ENCODE peak calls at places on chromosomes 12 and 14, in six cellular contexts. One of them, this sample, is unnamed. For H3K4me1, the result is how much of the 10 kb centered on the place peaks cover.

GRCh38 chr14:105180598-105181528 is at the start of gene NUDT14:
- DNase-seq in left lung: peak
- DNase-seq in IMR-90: peak
- DNase-seq in pancreas: peak
- DNase-seq in astrocyte: no peak
- DNase-seq in CD8-positive, alpha-beta T cell: peak
- DNase-seq in this sample: peak

GRCh38 chr12:6757028-6757689 is 4.2 kb upstream of the MLF2 start:
- DNase-seq in left lung: no peak
- DNase-seq in IMR-90: no peak
- DNase-seq in pancreas: no peak
- DNase-seq in astrocyte: no peak
- DNase-seq in CD8-positive, alpha-beta T cell: no peak
- DNase-seq in this sample: no peak

GRCh38 chr12:106774808-106775524 is 484 bp downstream of the RIC8B start:
- DNase-seq in left lung: no peak
- DNase-seq in IMR-90: no peak
- DNase-seq in pancreas: peak
- DNase-seq in astrocyte: no peak
- DNase-seq in CD8-positive, alpha-beta T cell: no peak
- DNase-seq in this sample: no peak

GRCh38 chr12:9149372-9149771 is 33.7 kb upstream of the A2M start:
- DNase-seq in left lung: no peak
- DNase-seq in IMR-90: no peak
- DNase-seq in pancreas: no peak
- DNase-seq in astrocyte: no peak
- DNase-seq in CD8-positive, alpha-beta T cell: no peak
- DNase-seq in this sample: no peak

GRCh38 chr12:110741371-110741770 is 1.3 kb downstream of the PPP1CC start:
- DNase-seq in left lung: no peak
- DNase-seq in IMR-90: no peak
- DNase-seq in pancreas: no peak
- DNase-seq in astrocyte: no peak
- DNase-seq in CD8-positive, alpha-beta T cell: no peak
- DNase-seq in this sample: no peak

GRCh38 chr14:45838597-45838996 is 585.6 kb upstream of the MIS18BP1 start:
- DNase-seq in left lung: no peak
- DNase-seq in IMR-90: no peak
- DNase-seq in pancreas: no peak
- DNase-seq in astrocyte: no peak
- DNase-seq in CD8-positive, alpha-beta T cell: no peak
- DNase-seq in this sample: no peak

GRCh38 chr12:84058136-84058535 is 854.5 kb downstream of the SLC6A15 start:
- DNase-seq in left lung: no peak
- DNase-seq in IMR-90: no peak
- DNase-seq in pancreas: no peak
- DNase-seq in astrocyte: no peak
- DNase-seq in CD8-positive, alpha-beta T cell: no peak
- DNase-seq in this sample: no peak

GRCh38 chr12:225012-225411 is 11.1 kb upstream of the SLC6A12 start:
- DNase-seq in left lung: no peak
- DNase-seq in IMR-90: no peak
- DNase-seq in pancreas: no peak
- DNase-seq in astrocyte: no peak
- DNase-seq in CD8-positive, alpha-beta T cell: no peak
- DNase-seq in this sample: no peak

GRCh38 chr12:122874081-122874480 is 21.8 kb downstream of the VPS37B start:
- DNase-seq in left lung: no peak
- DNase-seq in IMR-90: no peak
- DNase-seq in pancreas: peak
- DNase-seq in astrocyte: no peak
- DNase-seq in CD8-positive, alpha-beta T cell: no peak
- DNase-seq in this sample: no peak

GRCh38 chr14:68888025-68888850 is 90.9 kb downstream of the ACTN1 start:
- DNase-seq in left lung: peak
- DNase-seq in IMR-90: no peak
- DNase-seq in pancreas: no peak
- DNase-seq in astrocyte: peak
- DNase-seq in CD8-positive, alpha-beta T cell: no peak
- DNase-seq in this sample: no peak

GRCh38 chr14:100193417-100194357 is 34.2 kb upstream of the DEGS2 start:
- DNase-seq in left lung: no peak
- DNase-seq in IMR-90: no peak
- DNase-seq in pancreas: peak
- DNase-seq in astrocyte: no peak
- DNase-seq in CD8-positive, alpha-beta T cell: no peak
- DNase-seq in this sample: no peak

GRCh38 chr14:49106721-49107689 is 479.2 kb downstream of the RPS29 start:
- DNase-seq in left lung: no peak
- DNase-seq in IMR-90: peak
- DNase-seq in pancreas: no peak
- DNase-seq in astrocyte: peak
- DNase-seq in CD8-positive, alpha-beta T cell: no peak
- DNase-seq in this sample: no peak

DNA sequence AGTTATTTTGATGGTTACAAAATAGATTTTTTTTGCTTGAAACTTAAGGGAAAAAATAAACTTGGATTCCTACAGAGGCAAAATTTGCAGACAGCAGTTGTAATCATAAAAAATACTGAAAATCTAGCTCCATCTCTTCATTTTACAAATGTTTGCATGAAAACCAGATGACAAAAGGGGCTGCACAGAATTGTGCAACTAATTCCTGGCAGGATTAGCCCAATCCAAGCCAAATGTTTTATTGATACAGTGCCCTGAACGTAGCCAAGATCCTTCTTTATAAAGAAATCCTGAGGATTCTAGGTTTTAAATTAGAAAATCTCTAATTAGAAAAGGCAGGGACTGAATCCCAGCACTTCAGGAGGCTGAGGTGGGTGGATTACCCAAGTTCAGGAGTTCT is 356.4 kb upstream of the SEL1L start:
- DNase-seq in left lung: no peak
- DNase-seq in IMR-90: no peak
- DNase-seq in pancreas: no peak
- DNase-seq in astrocyte: no peak
- DNase-seq in CD8-positive, alpha-beta T cell: no peak
- DNase-seq in this sample: no peak
- H3K4me1 ChIP-seq in left lung: under half
- H3K4me1 ChIP-seq in IMR-90: under half
- H3K4me1 ChIP-seq in pancreas: under half
- H3K4me1 ChIP-seq in astrocyte: under half
- H3K4me1 ChIP-seq in CD8-positive, alpha-beta T cell: under half
- H3K4me1 ChIP-seq in this sample: under half

GRCh38 chr14:75969126-75969525 is 12.7 kb downstream of the TGFB3 start:
- DNase-seq in left lung: no peak
- DNase-seq in IMR-90: no peak
- DNase-seq in pancreas: no peak
- DNase-seq in astrocyte: no peak
- DNase-seq in CD8-positive, alpha-beta T cell: no peak
- DNase-seq in this sample: no peak
- H3K4me3 ChIP-seq in left lung: no peak
- H3K4me3 ChIP-seq in IMR-90: no peak
- H3K4me3 ChIP-seq in pancreas: no peak
- H3K4me3 ChIP-seq in astrocyte: no peak
- H3K4me3 ChIP-seq in CD8-positive, alpha-beta T cell: no peak
- H3K4me3 ChIP-seq in this sample: no peak

DNA sequence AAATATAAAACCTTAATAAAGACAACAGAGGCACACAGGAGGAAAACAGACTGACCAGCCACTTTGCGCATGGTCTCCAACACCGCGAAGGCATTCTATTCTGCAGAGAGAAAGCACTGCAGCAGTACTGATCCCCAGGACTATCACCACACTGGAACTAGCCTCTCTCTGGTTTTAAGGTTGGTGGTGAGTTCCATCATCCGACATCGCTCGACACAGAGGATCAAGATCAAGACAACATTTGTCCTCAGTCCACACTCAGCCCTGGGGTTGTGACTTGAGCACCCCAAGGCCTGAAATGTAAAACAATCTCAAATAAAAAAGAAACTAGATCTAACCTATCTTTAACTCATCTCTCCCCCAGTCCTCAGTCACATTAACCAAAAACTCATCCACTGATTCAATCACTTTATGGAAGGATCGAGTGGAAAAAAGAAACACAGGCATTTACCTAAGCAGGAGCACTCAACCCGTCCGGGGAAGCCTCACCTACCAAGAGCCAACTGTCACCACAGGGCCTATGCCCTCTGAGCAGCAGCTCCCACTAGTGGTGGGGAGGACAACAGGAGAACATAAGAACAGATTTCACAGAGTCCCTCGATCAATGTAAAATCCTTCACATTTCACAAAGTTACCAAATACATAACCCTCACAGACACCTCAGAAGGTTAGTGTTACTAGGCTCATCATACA is 17.7 kb downstream of the STXBP6 start:
- DNase-seq in left lung: no peak
- DNase-seq in IMR-90: no peak
- DNase-seq in pancreas: no peak
- DNase-seq in astrocyte: no peak
- DNase-seq in CD8-positive, alpha-beta T cell: no peak
- DNase-seq in this sample: no peak
- TF ChIP-seq CTCF in left lung: no peak
- TF ChIP-seq CTCF in IMR-90: no peak
- TF ChIP-seq CTCF in pancreas: no peak
- TF ChIP-seq CTCF in astrocyte: no peak
- TF ChIP-seq CTCF in CD8-positive, alpha-beta T cell: no peak
- TF ChIP-seq CTCF in this sample: peak

GRCh38 chr14:74980746-74981661 is 21.7 kb upstream of the EIF2B2 start:
- DNase-seq in left lung: no peak
- DNase-seq in IMR-90: peak
- DNase-seq in pancreas: no peak
- DNase-seq in astrocyte: peak
- DNase-seq in CD8-positive, alpha-beta T cell: no peak
- DNase-seq in this sample: no peak

GRCh38 chr14:74984241-74985027 is 18.3 kb upstream of the EIF2B2 start:
- DNase-seq in left lung: no peak
- DNase-seq in IMR-90: no peak
- DNase-seq in pancreas: no peak
- DNase-seq in astrocyte: no peak
- DNase-seq in CD8-positive, alpha-beta T cell: no peak
- DNase-seq in this sample: no peak

GRCh38 chr14:74983343-74983742 is 19.4 kb upstream of the EIF2B2 start:
- DNase-seq in left lung: no peak
- DNase-seq in IMR-90: no peak
- DNase-seq in pancreas: no peak
- DNase-seq in astrocyte: no peak
- DNase-seq in CD8-positive, alpha-beta T cell: no peak
- DNase-seq in this sample: no peak

GRCh38 chr14:74981833-74982232 is 20.9 kb upstream of the EIF2B2 start:
- DNase-seq in left lung: no peak
- DNase-seq in IMR-90: no peak
- DNase-seq in pancreas: no peak
- DNase-seq in astrocyte: no peak
- DNase-seq in CD8-positive, alpha-beta T cell: no peak
- DNase-seq in this sample: no peak

DNA sequence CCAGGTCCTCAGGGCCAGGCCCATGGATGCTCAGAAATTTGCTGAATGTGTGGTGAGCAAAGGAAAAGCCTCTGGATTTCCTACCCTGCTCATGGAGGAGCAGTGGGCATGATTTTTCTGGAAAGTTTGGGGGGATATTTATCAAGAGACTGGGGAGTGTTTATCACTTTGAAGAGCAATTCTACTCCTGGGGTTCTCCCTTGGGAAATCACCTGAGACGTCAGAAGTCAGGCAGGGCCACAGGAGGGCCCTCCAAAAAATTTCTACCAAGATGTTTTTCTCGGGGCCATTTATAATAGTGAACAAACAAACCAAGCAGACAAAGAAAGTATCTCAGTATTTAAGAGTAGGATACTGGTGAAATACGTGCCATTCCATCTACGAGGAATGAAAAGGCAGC is 20.1 kb upstream of the EIF2B2 start:
- DNase-seq in left lung: no peak
- DNase-seq in IMR-90: no peak
- DNase-seq in pancreas: no peak
- DNase-seq in astrocyte: no peak
- DNase-seq in CD8-positive, alpha-beta T cell: no peak
- DNase-seq in this sample: no peak
- H3K4me1 ChIP-seq in left lung: under half
- H3K4me1 ChIP-seq in IMR-90: under half
- H3K4me1 ChIP-seq in pancreas: under half
- H3K4me1 ChIP-seq in astrocyte: under half
- H3K4me1 ChIP-seq in CD8-positive, alpha-beta T cell: under half
- H3K4me1 ChIP-seq in this sample: under half

GRCh38 chr14:54786816-54787215 is 115.8 kb downstream of the GCH1 start:
- DNase-seq in left lung: no peak
- DNase-seq in IMR-90: no peak
- DNase-seq in pancreas: no peak
- DNase-seq in astrocyte: no peak
- DNase-seq in CD8-positive, alpha-beta T cell: no peak
- DNase-seq in this sample: no peak
- H3K4me3 ChIP-seq in left lung: no peak
- H3K4me3 ChIP-seq in IMR-90: no peak
- H3K4me3 ChIP-seq in pancreas: no peak
- H3K4me3 ChIP-seq in astrocyte: no peak
- H3K4me3 ChIP-seq in CD8-positive, alpha-beta T cell: no peak
- H3K4me3 ChIP-seq in this sample: no peak

GRCh38 chr12:93591137-93591868 is 18.8 kb downstream of the SOCS2 start:
- DNase-seq in left lung: peak
- DNase-seq in IMR-90: peak
- DNase-seq in pancreas: peak
- DNase-seq in astrocyte: peak
- DNase-seq in CD8-positive, alpha-beta T cell: peak
- DNase-seq in this sample: peak
- TF ChIP-seq CTCF in left lung: no peak
- TF ChIP-seq CTCF in IMR-90: no peak
- TF ChIP-seq CTCF in pancreas: no peak
- TF ChIP-seq CTCF in astrocyte: no peak
- TF ChIP-seq CTCF in CD8-positive, alpha-beta T cell: no peak
- TF ChIP-seq CTCF in this sample: no peak

This sample was measured in lower lobe of right lung.